ENCODE peak calls at places on chromosomes 16 and 17, in six cellular contexts. One of them, this sample, is unnamed.

GRCh38 chr17:7438050-7438614 is 1.2 kb upstream of the FGF11 start:
- DNase-seq in SK-N-SH: no peak
- DNase-seq in K562: peak
- DNase-seq in HCT116: no peak
- DNase-seq in GM12878: no peak
- DNase-seq in H1: no peak
- DNase-seq in this sample: no peak

GRCh38 chr17:32496348-32497078 is 9.7 kb downstream of the CDK5R1 start:
- DNase-seq in SK-N-SH: no peak
- DNase-seq in K562: no peak
- DNase-seq in HCT116: no peak
- DNase-seq in GM12878: no peak
- DNase-seq in H1: no peak
- DNase-seq in this sample: no peak

GRCh38 chr16:86942469-86943175 is 364.3 kb downstream of the FOXL1 start:
- DNase-seq in SK-N-SH: no peak
- DNase-seq in K562: no peak
- DNase-seq in HCT116: no peak
- DNase-seq in GM12878: no peak
- DNase-seq in H1: no peak
- DNase-seq in this sample: no peak

GRCh38 chr17:26792486-26792885 is 501.4 kb upstream of the WSB1 start:
- DNase-seq in SK-N-SH: no peak
- DNase-seq in K562: no peak
- DNase-seq in HCT116: no peak
- DNase-seq in GM12878: peak
- DNase-seq in H1: peak
- DNase-seq in this sample: peak

GRCh38 chr17:45584092-45585036 is 93.8 kb upstream of the PLEKHM1 start:
- DNase-seq in SK-N-SH: peak
- DNase-seq in K562: peak
- DNase-seq in HCT116: peak
- DNase-seq in GM12878: no peak
- DNase-seq in H1: no peak
- DNase-seq in this sample: peak

GRCh38 chr17:77556408-77557068 is 402.0 kb upstream of the TNRC6C start:
- DNase-seq in SK-N-SH: no peak
- DNase-seq in K562: no peak
- DNase-seq in HCT116: no peak
- DNase-seq in GM12878: no peak
- DNase-seq in H1: no peak
- DNase-seq in this sample: no peak

GRCh38 chr16:50185005-50185505 is 31.9 kb downstream of the TENT4B start:
- DNase-seq in SK-N-SH: no peak
- DNase-seq in K562: no peak
- DNase-seq in HCT116: no peak
- DNase-seq in GM12878: no peak
- DNase-seq in H1: no peak
- DNase-seq in this sample: no peak

GRCh38 chr17:37493249-37494027 is 3.7 kb downstream of the DUSP14 start:
- DNase-seq in SK-N-SH: no peak
- DNase-seq in K562: no peak
- DNase-seq in HCT116: peak
- DNase-seq in GM12878: no peak
- DNase-seq in H1: no peak
- DNase-seq in this sample: no peak

GRCh38 chr16:1929578-1930337 is 11.5 kb upstream of the HS3ST6 start:
- DNase-seq in SK-N-SH: peak
- DNase-seq in K562: peak
- DNase-seq in HCT116: no peak
- DNase-seq in GM12878: no peak
- DNase-seq in H1: peak
- DNase-seq in this sample: peak

GRCh38 chr16:27235055-27235937 is 32.0 kb downstream of the KDM8 start:
- DNase-seq in SK-N-SH: peak
- DNase-seq in K562: peak
- DNase-seq in HCT116: peak
- DNase-seq in GM12878: peak
- DNase-seq in H1: no peak
- DNase-seq in this sample: no peak

GRCh38 chr17:11238710-11239109 is 2.3 kb upstream of the SHISA6 start:
- DNase-seq in SK-N-SH: no peak
- DNase-seq in K562: no peak
- DNase-seq in HCT116: no peak
- DNase-seq in GM12878: no peak
- DNase-seq in H1: no peak
- DNase-seq in this sample: no peak

GRCh38 chr17:8332128-8332527 is 7.5 kb upstream of the ODF4 start:
- DNase-seq in SK-N-SH: no peak
- DNase-seq in K562: no peak
- DNase-seq in HCT116: no peak
- DNase-seq in GM12878: no peak
- DNase-seq in H1: no peak
- DNase-seq in this sample: no peak

GRCh38 chr16:89010210-89010925 is 33.4 kb upstream of the CBFA2T3 start:
- DNase-seq in SK-N-SH: no peak
- DNase-seq in K562: no peak
- DNase-seq in HCT116: no peak
- DNase-seq in GM12878: no peak
- DNase-seq in H1: no peak
- DNase-seq in this sample: no peak

GRCh38 chr17:67557052-67557845 is 160.5 kb upstream of the NOL11 start:
- DNase-seq in SK-N-SH: no peak
- DNase-seq in K562: no peak
- DNase-seq in HCT116: no peak
- DNase-seq in GM12878: no peak
- DNase-seq in H1: no peak
- DNase-seq in this sample: no peak

GRCh38 chr17:67557921-67558320 is 159.8 kb upstream of the NOL11 start:
- DNase-seq in SK-N-SH: no peak
- DNase-seq in K562: no peak
- DNase-seq in HCT116: no peak
- DNase-seq in GM12878: no peak
- DNase-seq in H1: no peak
- DNase-seq in this sample: no peak

GRCh38 chr17:67558740-67559380 is 158.9 kb upstream of the NOL11 start:
- DNase-seq in SK-N-SH: no peak
- DNase-seq in K562: peak
- DNase-seq in HCT116: no peak
- DNase-seq in GM12878: no peak
- DNase-seq in H1: no peak
- DNase-seq in this sample: no peak

GRCh38 chr17:67562036-67562435 is 155.7 kb upstream of the NOL11 start:
- DNase-seq in SK-N-SH: no peak
- DNase-seq in K562: no peak
- DNase-seq in HCT116: no peak
- DNase-seq in GM12878: no peak
- DNase-seq in H1: no peak
- DNase-seq in this sample: no peak

GRCh38 chr17:67559381-67559966 is 158.3 kb upstream of the NOL11 start:
- DNase-seq in SK-N-SH: no peak
- DNase-seq in K562: peak
- DNase-seq in HCT116: no peak
- DNase-seq in GM12878: no peak
- DNase-seq in H1: no peak
- DNase-seq in this sample: no peak
- TF ChIP-seq JUND in SK-N-SH: no peak
- TF ChIP-seq JUND in K562: no peak
- TF ChIP-seq JUND in HCT116: no peak
- TF ChIP-seq JUND in GM12878: no peak
- TF ChIP-seq JUND in H1: no peak
- TF ChIP-seq JUND in this sample: no peak

DNA sequence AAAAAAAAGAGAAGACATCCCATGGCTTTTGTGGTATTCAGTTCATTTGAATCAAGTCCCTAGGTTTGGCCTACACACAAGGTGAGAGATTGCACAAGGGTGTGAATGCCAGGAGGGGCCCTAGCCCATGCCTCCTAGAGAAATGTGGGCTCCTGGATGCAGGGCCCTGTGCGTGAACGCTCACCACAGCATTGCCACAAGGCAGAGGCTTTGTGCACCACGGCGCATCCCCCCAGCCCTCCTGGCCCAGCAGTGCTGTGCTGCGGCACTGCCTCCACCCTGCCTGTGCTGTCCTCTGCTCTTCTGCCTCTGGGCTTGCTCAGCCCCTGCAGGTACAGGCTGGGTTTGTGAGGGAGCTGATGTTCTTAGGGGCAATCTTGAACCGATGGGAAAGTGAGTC is 80.9 kb upstream of the MED9 start:
- DNase-seq in SK-N-SH: no peak
- DNase-seq in K562: no peak
- DNase-seq in HCT116: no peak
- DNase-seq in GM12878: no peak
- DNase-seq in H1: no peak
- DNase-seq in this sample: no peak
- TF ChIP-seq JUND in SK-N-SH: no peak
- TF ChIP-seq JUND in K562: no peak
- TF ChIP-seq JUND in HCT116: no peak
- TF ChIP-seq JUND in GM12878: no peak
- TF ChIP-seq JUND in H1: no peak
- TF ChIP-seq JUND in this sample: no peak

DNA sequence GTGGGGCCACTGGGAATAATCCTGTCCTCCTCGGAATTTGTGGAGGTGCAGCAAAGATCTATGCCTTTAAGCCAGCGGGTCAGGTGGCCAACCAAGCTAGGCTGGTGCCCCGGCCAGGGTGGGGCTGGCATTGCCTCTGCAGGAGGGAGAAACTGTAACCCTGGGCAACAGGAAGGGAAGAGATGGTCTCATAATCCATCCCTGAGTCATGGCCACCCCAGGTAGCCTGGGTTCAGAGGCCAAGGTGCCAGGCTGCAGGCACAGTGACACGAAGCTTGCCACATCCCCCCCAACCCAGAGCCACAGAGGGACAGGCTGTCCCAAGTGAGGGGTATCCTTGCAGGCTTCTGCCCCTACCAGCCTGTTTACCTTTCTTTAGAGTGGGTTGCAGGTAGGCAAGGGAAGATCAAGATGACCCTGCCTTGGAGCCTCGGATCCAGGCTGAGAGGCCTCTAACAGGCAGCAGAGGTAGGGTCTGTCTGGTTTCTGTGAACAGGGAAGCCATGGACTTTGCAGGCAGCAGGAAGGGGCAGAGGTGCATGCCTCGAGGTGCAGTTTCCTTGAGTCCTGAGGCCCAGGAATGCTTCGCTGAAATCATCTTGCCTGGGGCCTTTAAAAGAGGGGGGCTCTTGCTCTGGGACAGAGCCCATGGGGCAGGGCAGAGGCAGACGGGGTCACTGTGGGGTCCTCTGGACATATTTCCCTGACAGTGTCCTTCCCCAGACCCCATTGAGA is 4.0 kb downstream of the LASP1 start:
- DNase-seq in SK-N-SH: no peak
- DNase-seq in K562: no peak
- DNase-seq in HCT116: no peak
- DNase-seq in GM12878: no peak
- DNase-seq in H1: no peak
- DNase-seq in this sample: no peak
- TF ChIP-seq JUND in SK-N-SH: no peak
- TF ChIP-seq JUND in K562: no peak
- TF ChIP-seq JUND in HCT116: no peak
- TF ChIP-seq JUND in GM12878: no peak
- TF ChIP-seq JUND in H1: no peak
- TF ChIP-seq JUND in this sample: no peak

GRCh38 chr16:46916980-46917379 is 32.8 kb downstream of the GPT2 start:
- DNase-seq in SK-N-SH: peak
- DNase-seq in K562: peak
- DNase-seq in HCT116: peak
- DNase-seq in GM12878: no peak
- DNase-seq in H1: no peak
- DNase-seq in this sample: no peak

GRCh38 chr16:46922239-46922638 is 38.1 kb downstream of the GPT2 start:
- DNase-seq in SK-N-SH: no peak
- DNase-seq in K562: no peak
- DNase-seq in HCT116: no peak
- DNase-seq in GM12878: no peak
- DNase-seq in H1: no peak
- DNase-seq in this sample: no peak

GRCh38 chr16:46918400-46918799 is 34.2 kb downstream of the GPT2 start:
- DNase-seq in SK-N-SH: no peak
- DNase-seq in K562: no peak
- DNase-seq in HCT116: no peak
- DNase-seq in GM12878: no peak
- DNase-seq in H1: no peak
- DNase-seq in this sample: no peak

GRCh38 chr16:46920402-46921068 is 36.4 kb downstream of the GPT2 start:
- DNase-seq in SK-N-SH: no peak
- DNase-seq in K562: no peak
- DNase-seq in HCT116: peak
- DNase-seq in GM12878: no peak
- DNase-seq in H1: no peak
- DNase-seq in this sample: peak

DNA sequence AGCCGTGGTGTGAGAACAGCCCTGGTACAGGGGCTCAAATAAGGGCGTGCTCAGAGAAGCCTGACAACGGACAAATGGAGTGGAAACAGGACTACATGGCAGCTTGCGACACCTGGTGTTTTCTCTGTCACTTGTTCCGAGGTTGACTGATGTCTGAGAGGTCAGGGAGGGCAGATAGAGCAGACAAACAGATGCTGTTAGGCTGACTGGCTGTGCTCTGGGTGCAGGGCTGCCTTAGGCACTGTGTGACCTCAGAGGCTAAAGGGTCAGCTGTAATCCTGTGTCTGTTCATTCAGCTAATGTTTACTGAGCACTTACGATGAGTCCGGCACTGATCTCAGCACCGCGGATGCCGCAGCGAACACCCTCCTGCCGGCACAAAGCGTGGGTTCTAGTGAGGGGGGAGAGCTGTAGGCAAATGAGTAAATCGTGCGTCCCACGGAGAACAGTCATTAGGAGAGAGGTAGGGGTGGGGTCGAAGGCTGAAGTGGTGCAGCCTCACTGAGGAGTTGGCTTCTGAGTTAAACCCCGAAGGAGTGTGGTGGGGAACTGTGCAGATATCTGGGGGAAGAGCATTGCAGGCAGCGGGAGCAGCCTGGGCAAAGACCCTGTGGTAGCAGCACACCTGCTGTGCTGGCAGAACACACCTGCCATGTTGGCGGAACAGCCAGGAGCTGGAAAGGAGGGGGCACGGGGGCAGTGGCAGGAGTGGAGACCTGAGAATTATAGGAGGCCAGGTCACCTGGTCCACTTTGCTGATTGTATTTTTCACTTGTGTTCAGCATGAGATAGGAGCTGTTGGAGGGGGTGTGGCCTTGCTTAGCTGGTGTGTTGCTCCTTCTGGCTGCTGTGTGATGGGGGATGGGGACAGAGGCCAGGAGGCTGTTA is 35.0 kb downstream of the GPT2 start:
- DNase-seq in SK-N-SH: no peak
- DNase-seq in K562: peak
- DNase-seq in HCT116: no peak
- DNase-seq in GM12878: peak
- DNase-seq in H1: no peak
- DNase-seq in this sample: no peak
- TF ChIP-seq JUND in SK-N-SH: no peak
- TF ChIP-seq JUND in K562: no peak
- TF ChIP-seq JUND in HCT116: no peak
- TF ChIP-seq JUND in GM12878: no peak
- TF ChIP-seq JUND in H1: no peak
- TF ChIP-seq JUND in this sample: no peak

DNA sequence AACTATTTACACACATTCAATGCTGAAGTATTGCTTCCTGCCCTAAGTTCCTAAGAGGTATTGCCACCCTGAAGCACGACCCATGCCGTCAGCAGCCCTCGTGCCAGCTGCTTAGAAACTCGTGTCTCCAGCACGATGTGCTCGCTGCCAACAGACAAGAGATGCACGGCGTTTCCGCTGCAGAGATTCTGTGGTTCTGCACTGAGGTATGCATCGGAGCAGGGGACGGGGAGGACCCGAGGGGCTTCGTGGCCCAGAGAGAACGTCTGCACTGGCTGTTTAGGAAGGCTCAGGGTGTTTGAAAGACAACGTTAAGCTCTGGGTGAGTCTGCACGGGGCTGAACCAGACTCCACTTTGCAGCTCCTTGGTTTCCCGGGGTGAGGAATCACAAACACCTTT is 82.7 kb upstream of the CREBBP start:
- DNase-seq in SK-N-SH: no peak
- DNase-seq in K562: no peak
- DNase-seq in HCT116: no peak
- DNase-seq in GM12878: no peak
- DNase-seq in H1: no peak
- DNase-seq in this sample: no peak
- TF ChIP-seq JUND in SK-N-SH: no peak
- TF ChIP-seq JUND in K562: no peak
- TF ChIP-seq JUND in HCT116: no peak
- TF ChIP-seq JUND in GM12878: no peak
- TF ChIP-seq JUND in H1: no peak
- TF ChIP-seq JUND in this sample: no peak